ENCODE peak calls at places on chromosomes 6 and 20, in four cellular contexts. G, P, C and F are unnamed samples. For H3K4me1, the result is how much of the 10 kb centered on the place peaks cover.

GRCh38 chr20:12166053-12166717 is 248.5 kb downstream of the BTBD3 start:
- DNase-seq in G (no peak), P (peak), C (peak), F (peak)

GRCh38 chr20:58131111-58131510 is 97.3 kb downstream of the ANKRD60 start:
- DNase-seq in G (peak), P (no peak), C (peak), F (peak)

GRCh38 chr6:56954389-56955170 is at the start of gene BEND6:
- DNase-seq in G (peak), P (peak), C (no peak), F (peak)

GRCh38 chr20:50330504-50331313 is 140.1 kb downstream of the CEBPB start:
- DNase-seq in G (no peak), P (no peak), C (no peak), F (no peak)

GRCh38 chr6:134253681-134254080 is 64.2 kb downstream of the SGK1 start:
- DNase-seq in G (no peak), P (peak), C (no peak), F (no peak)

GRCh38 chr6:135505648-135506047 is 8.1 kb upstream of the AHI1 start:
- DNase-seq in G (peak), P (no peak), C (no peak), F (no peak)

GRCh38 chr20:46031701-46032254 is 2.8 kb downstream of the SLC12A5 start:
- DNase-seq in G (peak), P (no peak), C (no peak), F (no peak)

GRCh38 chr6:74410630-74411029 is 714.6 kb downstream of the CD109 start:
- DNase-seq in G (no peak), P (no peak), C (no peak), F (no peak)

GRCh38 chr20:9831032-9831431 is 7.8 kb downstream of the PAK5 start:
- DNase-seq in G (peak), P (no peak), C (no peak), F (no peak)

GRCh38 chr6:45845546-45845945 is 170.1 kb downstream of the CLIC5 start:
- DNase-seq in G (no peak), P (no peak), C (no peak), F (no peak)

GRCh38 chr6:128655978-128656498 is 135.6 kb upstream of the PTPRK start:
- DNase-seq in G (peak), P (no peak), C (no peak), F (no peak)

GRCh38 chr20:61500791-61501321 is 248.8 kb downstream of the CDH4 start:
- DNase-seq in G (peak), P (no peak), C (no peak), F (no peak)

GRCh38 chr6:132475925-132476324 is 37.0 kb downstream of the STX7 start:
- DNase-seq in G (no peak), P (no peak), C (no peak), F (no peak)

GRCh38 chr6:148138478-148138877 is 204.2 kb upstream of the SASH1 start:
- DNase-seq in G (no peak), P (no peak), C (no peak), F (no peak)

GRCh38 chr6:84639396-84639795 is 125.0 kb downstream of the TBX18 start:
- DNase-seq in G (no peak), P (no peak), C (no peak), F (no peak)

GRCh38 chr6:21846541-21847451 is 253.2 kb downstream of the SOX4 start:
- DNase-seq in G (no peak), P (no peak), C (peak), F (no peak)

DNA sequence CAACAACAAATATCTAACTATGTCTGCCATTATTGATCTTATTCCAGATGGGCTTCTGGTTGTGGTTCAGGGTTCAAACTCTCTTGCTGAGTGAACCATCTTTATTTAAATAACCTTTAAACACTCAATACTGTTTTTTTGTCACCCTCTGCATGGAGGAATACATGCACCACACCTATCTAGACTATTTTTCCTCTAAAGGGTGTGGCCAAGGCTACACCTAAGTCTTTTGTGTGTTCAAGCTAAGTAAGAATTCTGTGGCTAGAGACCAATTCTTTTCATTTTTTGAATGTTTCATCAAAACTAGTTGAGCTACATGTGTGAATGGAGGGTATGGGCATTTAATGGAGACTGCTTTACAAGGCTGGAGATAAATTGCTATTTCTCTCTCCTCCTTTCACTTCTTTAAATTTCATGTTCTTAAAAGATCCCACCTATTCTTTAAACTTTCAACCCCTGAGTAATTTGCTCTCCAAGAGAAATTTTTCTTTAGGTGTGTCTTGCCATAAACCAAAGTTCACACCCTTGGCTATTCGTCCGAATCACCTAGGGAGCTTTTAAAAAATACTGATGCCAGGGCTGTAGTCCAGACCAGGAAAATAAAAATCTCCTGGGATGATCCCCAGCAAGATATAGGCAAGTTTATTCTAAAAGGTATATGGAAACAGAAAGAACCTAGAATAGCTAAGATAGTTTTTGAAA is 24.8 kb upstream of the MBOAT1 start:
- DNase-seq in G (no peak), P (no peak), C (no peak), F (no peak)
- H3K27ac ChIP-seq in G (no peak), P (no peak), C (no peak), F (no peak)

DNA sequence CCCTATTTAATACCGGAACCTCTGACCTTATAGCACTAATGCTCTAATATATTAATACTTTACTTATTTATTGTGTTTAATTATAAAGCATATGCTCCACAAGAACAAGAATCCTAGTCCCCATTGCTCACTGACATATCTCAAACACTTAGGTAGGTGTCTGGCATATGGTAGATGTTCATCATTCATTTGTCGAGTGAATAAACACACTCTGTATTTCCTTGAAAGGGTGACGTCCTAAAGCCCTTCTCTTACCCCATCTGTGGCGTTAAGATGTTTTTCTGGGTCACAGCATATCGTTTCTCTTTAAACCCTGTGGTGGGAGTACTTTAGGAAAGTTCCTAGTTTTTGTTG is 45.3 kb downstream of the NCOA3 start:
- DNase-seq in G (no peak), P (no peak), C (no peak), F (no peak)
- H3K4me1 ChIP-seq in G (under half), P (under half), C (under half), F (under half)

GRCh38 chr6:107820571-107821261 is 3.4 kb downstream of the SCML4 start:
- DNase-seq in G (peak), P (no peak), C (no peak), F (no peak)

GRCh38 chr6:107818272-107818671 is 5.8 kb downstream of the SCML4 start:
- DNase-seq in G (no peak), P (no peak), C (no peak), F (no peak)

GRCh38 chr6:107821591-107821990 is 2.5 kb downstream of the SCML4 start:
- DNase-seq in G (no peak), P (no peak), C (no peak), F (no peak)

GRCh38 chr6:107819217-107819616 is 4.9 kb downstream of the SCML4 start:
- DNase-seq in G (no peak), P (no peak), C (no peak), F (no peak)

DNA sequence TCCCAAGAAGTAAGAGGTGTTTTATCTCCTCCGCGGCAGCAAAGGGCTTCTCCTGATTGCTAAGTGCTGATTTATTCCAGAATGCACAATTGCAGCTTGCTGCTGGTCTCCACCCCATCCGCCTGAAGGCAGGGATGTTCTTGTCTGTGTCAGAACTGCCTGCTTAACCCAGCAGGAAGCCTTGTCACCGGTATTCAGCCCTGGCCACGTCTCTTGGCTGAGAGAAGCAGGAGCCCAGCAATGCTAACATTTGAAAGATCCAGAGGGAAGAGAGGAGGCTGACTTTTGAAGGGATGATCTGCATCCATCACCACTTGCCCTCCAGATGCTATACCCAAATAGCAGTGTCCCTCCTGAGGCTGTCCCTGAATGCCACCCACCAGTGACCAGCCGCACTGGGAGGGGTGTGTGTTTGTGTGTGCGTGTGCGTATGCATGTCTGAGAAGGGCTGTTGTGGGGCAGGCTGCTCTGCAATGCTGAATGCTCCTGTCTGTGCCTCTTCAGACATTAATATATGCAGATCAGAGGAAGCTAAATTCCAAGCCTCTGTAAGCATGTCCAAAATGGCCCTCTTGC is 4.0 kb downstream of the SCML4 start:
- DNase-seq in G (peak), P (no peak), C (no peak), F (no peak)
- H3K27ac ChIP-seq in G (no peak), P (no peak), C (no peak), F (no peak)

GRCh38 chr6:109117346-109118035 is 22.2 kb downstream of the CEP57L1 start:
- DNase-seq in G (no peak), P (no peak), C (no peak), F (no peak)

GRCh38 chr6:109118337-109118736 is 23.0 kb downstream of the CEP57L1 start:
- DNase-seq in G (no peak), P (no peak), C (no peak), F (no peak)

GRCh38 chr6:109124219-109124618 is 28.9 kb downstream of the CEP57L1 start:
- DNase-seq in G (no peak), P (no peak), C (no peak), F (no peak)

GRCh38 chr6:109118955-109119354 is 23.6 kb downstream of the CEP57L1 start:
- DNase-seq in G (no peak), P (no peak), C (no peak), F (no peak)

DNA sequence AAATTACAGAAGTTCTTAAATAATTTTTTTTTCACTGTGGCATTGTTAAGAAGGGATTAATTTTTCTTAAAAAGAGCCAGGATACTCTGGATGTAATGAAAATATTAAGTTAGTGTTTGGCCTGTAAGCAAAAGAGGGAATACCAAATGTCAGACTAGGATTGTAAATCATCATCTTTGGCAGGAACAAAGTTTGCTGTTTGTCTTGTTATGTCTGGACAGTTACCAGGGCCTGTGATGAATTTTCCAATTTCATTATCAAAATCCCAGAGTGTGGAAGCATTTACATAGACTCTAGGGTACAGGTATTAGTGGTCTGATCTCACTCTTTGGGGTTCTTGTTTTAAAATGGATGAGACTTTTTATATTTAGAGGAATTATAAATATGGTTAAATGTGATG is 26.1 kb downstream of the CEP57L1 start:
- DNase-seq in G (no peak), P (no peak), C (no peak), F (no peak)
- H3K4me1 ChIP-seq in G (under half), P (under half), C (under half), F (under half)

GRCh38 chr6:126764696-126765095 is 353.8 kb upstream of the RSPO3 start:
- DNase-seq in G (peak), P (no peak), C (no peak), F (no peak)

GRCh38 chr6:126764104-126764503 is 354.4 kb upstream of the RSPO3 start:
- DNase-seq in G (no peak), P (no peak), C (no peak), F (no peak)

GRCh38 chr6:126766820-126767219 is 351.7 kb upstream of the RSPO3 start:
- DNase-seq in G (no peak), P (no peak), C (no peak), F (no peak)

GRCh38 chr6:126773122-126773805 is 345.2 kb upstream of the RSPO3 start:
- DNase-seq in G (peak), P (peak), C (no peak), F (no peak)

GRCh38 chr6:126767741-126768140 is 350.7 kb upstream of the RSPO3 start:
- DNase-seq in G (no peak), P (no peak), C (no peak), F (no peak)
- H3K27ac ChIP-seq in G (no peak), P (no peak), C (no peak), F (no peak)

GRCh38 chr6:108589244-108589730 is 28.6 kb downstream of the FOXO3 start:
- DNase-seq in G (peak), P (peak), C (peak), F (peak)

GRCh38 chr6:108588586-108588985 is 27.9 kb downstream of the FOXO3 start:
- DNase-seq in G (peak), P (no peak), C (no peak), F (no peak)

GRCh38 chr6:108594640-108595039 is 33.9 kb downstream of the FOXO3 start:
- DNase-seq in G (no peak), P (no peak), C (no peak), F (no peak)

GRCh38 chr6:108592371-108593337 is 31.9 kb downstream of the FOXO3 start:
- DNase-seq in G (peak), P (no peak), C (no peak), F (peak)

DNA sequence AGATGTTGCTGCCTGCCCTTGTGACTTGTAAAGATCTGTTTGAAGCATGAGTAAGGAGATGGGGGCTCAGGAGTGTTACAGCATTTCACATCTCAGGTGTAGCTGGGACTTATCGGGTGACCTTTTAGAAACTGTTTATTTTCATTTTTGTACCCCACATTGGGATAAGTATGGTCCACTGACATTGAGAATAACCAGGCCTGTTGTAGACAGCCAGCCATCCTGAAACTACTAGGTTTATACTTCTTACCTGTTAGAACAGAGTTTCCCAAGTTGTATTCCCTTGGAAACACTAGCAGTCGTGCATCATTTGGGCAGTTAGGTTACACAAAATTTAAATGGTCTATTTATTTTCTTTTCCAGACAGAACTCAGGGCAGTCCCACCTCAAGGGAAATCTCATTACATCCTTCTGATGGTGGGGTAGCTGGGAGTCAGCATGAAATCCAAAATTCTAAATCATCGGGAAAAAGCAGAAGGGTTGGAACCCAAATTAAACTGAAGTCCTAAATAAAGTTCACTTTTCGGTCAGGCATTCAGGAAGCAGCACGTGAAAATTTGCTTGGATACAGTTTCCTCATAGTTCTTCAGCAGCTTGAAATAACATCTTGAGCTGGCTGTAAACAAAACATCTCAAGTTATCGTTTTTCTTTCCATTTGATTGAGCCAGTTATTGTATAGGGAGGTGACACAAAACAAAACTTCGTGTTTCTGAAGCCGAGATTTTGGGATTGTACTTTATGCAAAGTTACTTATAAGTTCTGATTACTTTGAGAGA is 30.5 kb downstream of the FOXO3 start:
- DNase-seq in G (no peak), P (no peak), C (no peak), F (no peak)
- H3K4me1 ChIP-seq in G (under half), P (half or more), C (half or more), F (half or more)

GRCh38 chr6:15429146-15430110 is 183.6 kb downstream of the JARID2 start:
- DNase-seq in G (peak), P (no peak), C (no peak), F (no peak)
- H3K27ac ChIP-seq in G (no peak), P (no peak), C (no peak), F (no peak)

DNA sequence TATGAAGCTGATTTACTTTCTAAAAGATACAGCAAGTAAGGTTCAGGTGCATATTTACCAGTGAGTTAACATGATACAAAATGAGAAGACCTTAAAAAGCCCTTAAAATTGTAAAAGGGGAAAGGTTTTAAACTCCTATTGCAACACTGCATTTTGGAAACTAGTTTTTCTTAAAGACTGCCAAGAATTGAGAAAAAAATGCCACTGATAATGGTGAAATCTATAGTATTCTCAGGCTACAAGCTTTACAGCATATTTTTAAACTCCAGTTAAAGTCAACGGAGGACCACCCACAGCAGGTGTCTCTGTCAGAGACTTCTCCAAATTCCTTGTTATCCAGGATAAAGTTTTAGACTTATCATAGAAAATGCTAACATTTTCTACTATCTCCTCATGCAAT is 53.6 kb downstream of the ELOVL5 start:
- DNase-seq in G (no peak), P (no peak), C (no peak), F (no peak)
- H3K4me1 ChIP-seq in G (under half), P (half or more), C (under half), F (under half)

GRCh38 chr20:64254571-64255360 is 782 bp upstream of the PCMTD2 start:
- DNase-seq in G (peak), P (no peak), C (no peak), F (no peak)
- H3K27ac ChIP-seq in G (peak), P (peak), C (peak), F (peak)